ENCODE peak calls at places on chromosome 11, in five cellular contexts. One of them, this sample, is unnamed.

GRCh38 chr11:96049426-96049825 is 125.5 kb upstream of the MTMR2 start:
- DNase-seq in stomach: no peak
- DNase-seq in transverse colon: no peak
- DNase-seq in prostate gland: no peak
- DNase-seq in Panc1: no peak
- DNase-seq in this sample: no peak

GRCh38 chr11:44484211-44484610 is 81.3 kb upstream of the CD82 start:
- DNase-seq in stomach: no peak
- DNase-seq in transverse colon: no peak
- DNase-seq in Panc1: no peak
- DNase-seq in prostate gland: no peak
- DNase-seq in this sample: no peak

GRCh38 chr11:44615041-44615513 is 49.6 kb downstream of the CD82 start:
- DNase-seq in Panc1: no peak
- DNase-seq in prostate gland: no peak
- DNase-seq in stomach: no peak
- DNase-seq in transverse colon: no peak
- DNase-seq in this sample: no peak

GRCh38 chr11:130524132-130524790 is 75.8 kb downstream of the ADAMTS15 start:
- DNase-seq in stomach: no peak
- DNase-seq in Panc1: no peak
- DNase-seq in transverse colon: no peak
- DNase-seq in prostate gland: no peak
- DNase-seq in this sample: no peak

GRCh38 chr11:20056109-20057054 is 103.9 kb downstream of the DBX1 start:
- DNase-seq in transverse colon: peak
- DNase-seq in prostate gland: peak
- DNase-seq in Panc1: no peak
- DNase-seq in stomach: peak
- DNase-seq in this sample: peak

GRCh38 chr11:2214527-2215229 is 43.1 kb upstream of the TH start:
- DNase-seq in prostate gland: no peak
- DNase-seq in transverse colon: no peak
- DNase-seq in Panc1: no peak
- DNase-seq in stomach: no peak
- DNase-seq in this sample: peak

GRCh38 chr11:3947084-3947483 is 91.6 kb downstream of the STIM1 start:
- DNase-seq in prostate gland: peak
- DNase-seq in transverse colon: peak
- DNase-seq in stomach: no peak
- DNase-seq in Panc1: no peak
- DNase-seq in this sample: no peak

GRCh38 chr11:116535954-116536353 is 236.8 kb downstream of the BUD13 start:
- DNase-seq in Panc1: no peak
- DNase-seq in transverse colon: no peak
- DNase-seq in prostate gland: no peak
- DNase-seq in stomach: peak
- DNase-seq in this sample: no peak

GRCh38 chr11:120579601-120580000 is 68.1 kb downstream of the GRIK4 start:
- DNase-seq in stomach: no peak
- DNase-seq in transverse colon: no peak
- DNase-seq in prostate gland: no peak
- DNase-seq in Panc1: no peak
- DNase-seq in this sample: no peak

GRCh38 chr11:115539844-115540243 is 35.6 kb upstream of the CADM1 start:
- DNase-seq in prostate gland: peak
- DNase-seq in transverse colon: no peak
- DNase-seq in stomach: no peak
- DNase-seq in Panc1: no peak
- DNase-seq in this sample: no peak

GRCh38 chr11:30487200-30487898 is 98.8 kb downstream of the MPPED2 start:
- DNase-seq in transverse colon: peak
- DNase-seq in prostate gland: no peak
- DNase-seq in Panc1: no peak
- DNase-seq in stomach: no peak
- DNase-seq in this sample: no peak

GRCh38 chr11:84117394-84117793 is 831.2 kb upstream of the CCDC90B start:
- DNase-seq in stomach: no peak
- DNase-seq in transverse colon: no peak
- DNase-seq in Panc1: no peak
- DNase-seq in prostate gland: no peak
- DNase-seq in this sample: no peak

GRCh38 chr11:45247433-45247832 is 38.7 kb downstream of the SYT13 start:
- DNase-seq in stomach: no peak
- DNase-seq in prostate gland: no peak
- DNase-seq in transverse colon: no peak
- DNase-seq in Panc1: no peak
- DNase-seq in this sample: no peak

GRCh38 chr11:111733655-111734088 is 32.5 kb downstream of the PPP2R1B start:
- DNase-seq in transverse colon: no peak
- DNase-seq in prostate gland: no peak
- DNase-seq in stomach: no peak
- DNase-seq in Panc1: no peak
- DNase-seq in this sample: no peak

GRCh38 chr11:106585061-106585460 is 433.2 kb downstream of the GUCY1A2 start:
- DNase-seq in prostate gland: no peak
- DNase-seq in stomach: no peak
- DNase-seq in transverse colon: no peak
- DNase-seq in Panc1: no peak
- DNase-seq in this sample: no peak

GRCh38 chr11:83655996-83656395 is 369.8 kb upstream of the CCDC90B start:
- DNase-seq in Panc1: no peak
- DNase-seq in transverse colon: no peak
- DNase-seq in prostate gland: no peak
- DNase-seq in stomach: no peak
- DNase-seq in this sample: no peak

GRCh38 chr11:11572386-11572785 is 49.4 kb downstream of the GALNT18 start:
- DNase-seq in transverse colon: no peak
- DNase-seq in stomach: no peak
- DNase-seq in prostate gland: no peak
- DNase-seq in Panc1: no peak
- DNase-seq in this sample: no peak
- TF ChIP-seq POLR2AphosphoS5 in transverse colon: no peak
- TF ChIP-seq POLR2AphosphoS5 in stomach: no peak
- TF ChIP-seq POLR2AphosphoS5 in prostate gland: no peak
- TF ChIP-seq POLR2AphosphoS5 in Panc1: no peak
- TF ChIP-seq POLR2AphosphoS5 in this sample: no peak

DNA sequence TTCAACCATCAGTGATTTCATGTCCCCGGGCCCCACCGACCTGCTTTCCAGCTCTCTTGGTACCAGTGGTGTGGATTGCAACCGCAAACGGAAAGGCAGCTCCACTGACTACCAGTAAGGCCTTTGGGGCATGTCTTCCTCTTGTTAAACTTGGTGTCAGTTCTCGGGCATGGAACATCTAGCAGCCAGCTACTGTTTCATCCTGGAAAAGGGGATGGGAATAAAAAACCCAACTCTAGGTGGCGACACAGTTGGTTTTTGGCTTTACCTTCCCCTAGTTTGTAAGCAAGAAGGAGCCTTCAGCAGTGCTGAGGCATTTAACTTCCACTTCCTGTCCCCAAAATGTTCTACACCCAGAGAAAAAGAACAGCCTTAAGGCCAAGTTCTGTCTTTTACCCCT is 76.7 kb downstream of the BMAL1 start:
- DNase-seq in Panc1: no peak
- DNase-seq in prostate gland: no peak
- DNase-seq in transverse colon: no peak
- DNase-seq in stomach: no peak
- DNase-seq in this sample: no peak
- TF ChIP-seq CTCF in Panc1: peak
- TF ChIP-seq CTCF in prostate gland: no peak
- TF ChIP-seq CTCF in transverse colon: no peak
- TF ChIP-seq CTCF in stomach: no peak
- TF ChIP-seq CTCF in this sample: no peak

DNA sequence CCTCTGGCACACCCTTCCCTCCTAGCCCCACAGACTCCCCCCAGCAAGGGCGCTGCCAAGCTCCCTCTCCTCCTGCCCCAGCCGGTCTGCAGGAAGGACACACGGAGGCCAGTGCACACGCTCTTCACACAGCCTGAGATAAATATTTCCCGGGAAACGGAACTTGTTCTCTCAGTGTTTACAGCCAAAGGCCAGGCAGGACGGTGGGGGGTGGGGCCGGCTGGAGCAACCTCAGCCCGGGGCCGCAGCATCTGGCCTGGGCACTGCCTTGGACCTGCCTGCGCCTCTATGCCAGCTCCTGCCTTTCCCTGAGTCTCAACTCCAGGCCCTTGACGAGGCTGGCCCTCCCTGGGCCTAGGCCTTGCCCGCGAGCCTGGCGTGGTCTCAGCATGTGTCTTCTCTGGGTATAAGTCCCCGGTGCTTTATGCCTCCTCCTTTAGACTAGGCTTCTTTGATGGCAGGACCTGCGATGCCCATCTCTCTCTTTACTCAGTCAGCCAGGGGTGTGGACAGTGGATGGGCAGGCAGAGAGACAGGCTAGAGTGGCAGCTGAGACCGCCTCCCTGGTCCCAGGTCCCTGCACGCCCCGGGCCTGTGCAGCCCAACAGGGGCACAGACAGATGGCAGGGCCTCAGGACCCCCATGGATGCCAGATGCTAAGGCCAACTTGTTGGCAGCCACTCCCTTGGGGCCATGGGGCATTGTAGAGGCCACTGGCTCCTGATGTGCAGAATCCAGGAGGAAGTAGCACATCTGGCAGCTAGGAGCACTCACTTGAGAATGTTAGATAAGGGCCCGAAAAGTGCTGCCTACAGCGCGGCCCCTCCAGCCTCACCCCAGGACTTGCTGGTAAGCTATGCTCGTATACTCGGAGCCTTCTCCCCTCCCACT is 48.2 kb downstream of the PDE2A start:
- DNase-seq in stomach: peak
- DNase-seq in prostate gland: peak
- DNase-seq in transverse colon: peak
- DNase-seq in Panc1: no peak
- DNase-seq in this sample: peak
- TF ChIP-seq POLR2AphosphoS5 in stomach: peak
- TF ChIP-seq POLR2AphosphoS5 in prostate gland: peak
- TF ChIP-seq POLR2AphosphoS5 in transverse colon: peak
- TF ChIP-seq POLR2AphosphoS5 in Panc1: no peak
- TF ChIP-seq POLR2AphosphoS5 in this sample: no peak

DNA sequence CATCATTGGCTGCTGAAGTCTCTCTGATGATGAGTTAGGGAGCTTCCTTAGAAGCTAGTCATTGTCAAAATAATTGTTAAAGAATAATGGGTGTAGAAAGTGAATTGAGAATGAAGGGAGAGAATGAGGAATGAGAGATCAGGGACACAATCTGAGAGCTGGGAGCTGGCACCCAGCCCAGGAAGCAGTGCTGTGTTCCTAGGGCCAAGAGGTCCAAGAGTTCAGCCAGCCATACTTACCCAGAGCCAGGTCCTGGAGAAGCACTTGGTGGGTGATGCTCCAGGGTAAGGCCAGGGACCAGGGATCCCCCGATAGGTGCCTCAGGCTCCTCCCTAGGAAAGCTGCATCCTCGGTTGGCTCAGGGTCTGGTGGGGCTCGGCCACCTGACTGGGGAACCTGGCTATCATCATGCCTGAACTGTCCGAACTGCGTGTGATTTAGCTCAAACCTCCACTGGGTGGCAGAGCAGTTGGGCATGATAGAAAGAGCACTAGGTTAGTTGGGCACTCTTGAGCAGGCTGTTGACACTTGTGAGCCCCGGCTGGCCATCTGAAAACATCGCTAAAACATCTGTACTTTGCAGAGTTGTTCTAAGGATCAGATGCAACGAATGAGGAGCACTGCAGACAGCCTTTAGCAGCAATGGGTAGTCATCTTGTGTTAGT is 123.9 kb upstream of the NCAM1 start:
- DNase-seq in Panc1: no peak
- DNase-seq in transverse colon: no peak
- DNase-seq in stomach: peak
- DNase-seq in prostate gland: no peak
- DNase-seq in this sample: no peak
- TF ChIP-seq CTCF in Panc1: peak
- TF ChIP-seq CTCF in transverse colon: no peak
- TF ChIP-seq CTCF in stomach: no peak
- TF ChIP-seq CTCF in prostate gland: no peak
- TF ChIP-seq CTCF in this sample: no peak

GRCh38 chr11:7512525-7513209 is 1.1 kb upstream of the PPFIBP2 start:
- DNase-seq in prostate gland: peak
- DNase-seq in stomach: peak
- DNase-seq in transverse colon: peak
- DNase-seq in Panc1: no peak
- DNase-seq in this sample: peak
- TF ChIP-seq POLR2AphosphoS5 in prostate gland: peak
- TF ChIP-seq POLR2AphosphoS5 in stomach: peak
- TF ChIP-seq POLR2AphosphoS5 in transverse colon: peak
- TF ChIP-seq POLR2AphosphoS5 in Panc1: no peak
- TF ChIP-seq POLR2AphosphoS5 in this sample: no peak

DNA sequence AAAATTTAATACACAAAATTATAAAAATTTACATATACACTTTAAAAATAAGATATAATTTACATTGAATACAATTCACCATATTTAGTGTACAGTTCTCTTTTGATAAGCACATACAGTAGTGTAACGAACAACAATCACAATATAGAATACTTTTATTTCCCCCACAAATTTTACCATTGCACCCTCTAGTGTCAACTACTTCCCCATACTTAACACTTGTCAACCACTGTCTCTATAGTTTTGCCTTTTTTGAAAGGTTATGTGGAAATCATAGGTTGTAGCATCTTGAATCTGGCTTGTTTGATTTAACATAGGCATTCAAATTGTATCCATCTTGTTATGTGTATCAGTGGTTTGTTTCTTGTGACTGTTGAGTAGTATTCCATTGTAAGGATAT is 21.3 kb upstream of the PANX1 start:
- DNase-seq in Panc1: no peak
- DNase-seq in stomach: no peak
- DNase-seq in prostate gland: no peak
- DNase-seq in transverse colon: no peak
- DNase-seq in this sample: no peak
- TF ChIP-seq CTCF in Panc1: peak
- TF ChIP-seq CTCF in stomach: no peak
- TF ChIP-seq CTCF in prostate gland: no peak
- TF ChIP-seq CTCF in transverse colon: no peak
- TF ChIP-seq CTCF in this sample: no peak